ENCODE peak calls at places on chromosomes 7 and 10, in six cellular contexts. H is activated T-helper 1 cell treated with anti-CD3 and anti-CD28 coated beads, Interleukin-12 subunit alpha, Interleukin-12 subunit beta, Interleukin-2, Interleukin-4 antibody, amounts not matched to agents 30 ng/mL and 10 ng/mL and 1 ng/mL, durations not matched to agents 14 hours and 24 hours and 36 hours; J is amniotic stem cell; Q is cardiac fibroblast; L is neural progenitor cell; F is amygdala. X is an unnamed sample.

GRCh38 chr7:139641337-139641992 is 118.0 kb downstream of the CLEC2L start:
- DNase-seq in H (no peak), J (no peak), Q (no peak), L (no peak), F (no peak), X (no peak)

GRCh38 chr7:25436413-25436812 is 208.1 kb upstream of the NPVF start:
- DNase-seq in H (no peak), J (no peak), Q (no peak), L (no peak), F (no peak), X (no peak)

GRCh38 chr10:109992485-109992884 is 15.3 kb upstream of the ADD3 start:
- DNase-seq in H (no peak), J (peak), Q (peak), L (no peak), F (no peak), X (no peak)

GRCh38 chr7:79622781-79623180 is 169.3 kb upstream of the MAGI2 start:
- DNase-seq in H (no peak), J (no peak), Q (no peak), L (no peak), F (no peak), X (no peak)

GRCh38 chr7:68823996-68824780 is 774.1 kb upstream of the AUTS2 start:
- DNase-seq in H (no peak), J (no peak), Q (peak), L (no peak), F (no peak), X (no peak)

GRCh38 chr7:98784216-98784785 is 85.5 kb downstream of the TMEM130 start:
- DNase-seq in H (no peak), J (no peak), Q (no peak), L (no peak), F (no peak), X (no peak)

GRCh38 chr7:124413029-124413428 is 352.6 kb downstream of the GPR37 start:
- DNase-seq in H (no peak), J (no peak), Q (no peak), L (no peak), F (no peak), X (no peak)

GRCh38 chr10:84214612-84215235 is 10.6 kb downstream of the LRIT2 start:
- DNase-seq in H (peak), J (no peak), Q (no peak), L (peak), F (no peak), X (no peak)

GRCh38 chr10:14687340-14687739 is 87.4 kb downstream of the FAM107B start:
- DNase-seq in H (no peak), J (no peak), Q (no peak), L (no peak), F (no peak), X (no peak)

GRCh38 chr7:132053871-132054270 is 497.4 kb upstream of the PODXL start:
- DNase-seq in H (no peak), J (no peak), Q (no peak), L (no peak), F (no peak), X (no peak)

GRCh38 chr10:116352125-116352524 is 27.9 kb downstream of the CCDC172 start:
- DNase-seq in H (no peak), J (no peak), Q (no peak), L (no peak), F (no peak), X (no peak)

GRCh38 chr10:32961892-32962369 is 3.9 kb upstream of the ITGB1 start:
- DNase-seq in H (no peak), J (peak), Q (peak), L (no peak), F (no peak), X (no peak)

GRCh38 chr7:129285195-129285594 is 60.4 kb downstream of the AHCYL2 start:
- DNase-seq in H (no peak), J (no peak), Q (no peak), L (no peak), F (no peak), X (no peak)

GRCh38 chr7:21944616-21945373 is 904 bp downstream of the CDCA7L start:
- DNase-seq in H (peak), J (no peak), Q (peak), L (peak), F (no peak), X (no peak)

GRCh38 chr10:54469587-54470323 is 331.3 kb downstream of the PCDH15 start:
- DNase-seq in H (no peak), J (no peak), Q (no peak), L (no peak), F (no peak), X (no peak)

GRCh38 chr10:112374724-112375541 is 1.0 kb downstream of the ACSL5 start:
- DNase-seq in H (peak), J (no peak), Q (peak), L (no peak), F (no peak), X (no peak)

GRCh38 chr7:105808703-105809590 is 67.5 kb downstream of the ATXN7L1 start:
- DNase-seq in H (peak), J (no peak), Q (peak), L (no peak), F (no peak), X (no peak)

GRCh38 chr7:157278791-157279678 is 57.8 kb upstream of the DNAJB6 start:
- DNase-seq in H (peak), J (no peak), Q (peak), L (no peak), F (no peak), X (no peak)

GRCh38 chr7:151425670-151426075 is 14.3 kb downstream of the CRYGN start:
- DNase-seq in H (no peak), J (no peak), Q (peak), L (peak), F (no peak), X (no peak)

GRCh38 chr7:96982586-96982985 is 22.8 kb upstream of the DLX6 start:
- DNase-seq in H (no peak), J (no peak), Q (no peak), L (no peak), F (no peak), X (no peak)

X was measured in dorsolateral prefrontal cortex.